ENCODE peak calls at places on chromosomes 2 and 18, in nine cellular contexts. K is stomach, Q is tibial nerve, L is sigmoid colon, I is A549, P is suprapubic skin, A is HepG2, D is H1, H is K562. U is an unnamed sample.

GRCh38 chr2:1793868-1794445 is 49.6 kb upstream of the PXDN start:
- DNase-seq in K (peak), Q (no peak), L (peak), I (no peak), P (no peak), A (no peak), D (no peak), H (no peak), U (no peak)

GRCh38 chr2:75007819-75008218 is 49.4 kb downstream of the POLE4 start:
- DNase-seq in K (no peak), Q (no peak), L (no peak), I (no peak), P (no peak), A (no peak), D (no peak), H (no peak), U (no peak)

GRCh38 chr18:68564961-68565360 is 149.9 kb downstream of the TMX3 start:
- DNase-seq in K (no peak), Q (no peak), L (no peak), I (no peak), P (no peak), A (no peak), D (no peak), H (no peak), U (no peak)

GRCh38 chr2:204239756-204240155 is 303.2 kb downstream of the ICOS start:
- DNase-seq in K (no peak), Q (no peak), L (no peak), I (no peak), P (no peak), A (no peak), D (no peak), H (no peak), U (no peak)

GRCh38 chr2:169507698-169508097 is 1.8 kb upstream of the KLHL41 start:
- DNase-seq in K (no peak), Q (no peak), L (no peak), I (peak), P (no peak), A (peak), D (no peak), H (no peak), U (no peak)

GRCh38 chr2:128270306-128271185 is 48.1 kb downstream of the HS6ST1 start:
- DNase-seq in K (no peak), Q (no peak), L (peak), I (no peak), P (peak), A (peak), D (no peak), H (no peak), U (no peak)

GRCh38 chr2:157460384-157460837 is 16.5 kb upstream of the CYTIP start:
- DNase-seq in K (no peak), Q (no peak), L (no peak), I (peak), P (no peak), A (peak), D (no peak), H (no peak), U (no peak)

GRCh38 chr2:5140367-5140766 is 551.8 kb upstream of the SOX11 start:
- DNase-seq in K (no peak), Q (no peak), L (no peak), I (no peak), P (no peak), A (no peak), D (no peak), H (no peak), U (no peak)

GRCh38 chr2:198953328-198953727 is 504.4 kb downstream of the SATB2 start:
- DNase-seq in K (no peak), Q (no peak), L (no peak), I (no peak), P (no peak), A (no peak), D (no peak), H (no peak), U (no peak)

GRCh38 chr18:2855560-2856350 is 8.9 kb downstream of the EMILIN2 start:
- DNase-seq in K (no peak), Q (no peak), L (peak), I (no peak), P (peak), A (peak), D (no peak), H (no peak), U (no peak)

GRCh38 chr2:127864877-127865276 is 6.9 kb upstream of the POLR2D start:
- DNase-seq in K (no peak), Q (no peak), L (no peak), I (peak), P (no peak), A (no peak), D (no peak), H (peak), U (no peak)

GRCh38 chr2:16948073-16948472 is 282.4 kb upstream of the CYRIA start:
- DNase-seq in K (no peak), Q (no peak), L (no peak), I (no peak), P (no peak), A (no peak), D (no peak), H (no peak), U (no peak)

GRCh38 chr18:37391698-37392548 is 173.7 kb downstream of the CELF4 start:
- DNase-seq in K (no peak), Q (no peak), L (no peak), I (no peak), P (no peak), A (no peak), D (no peak), H (no peak), U (peak)

GRCh38 chr2:240632291-240632670 is 7.0 kb downstream of the GPR35 start:
- DNase-seq in K (peak), Q (no peak), L (peak), I (no peak), P (peak), A (no peak), D (no peak), H (no peak), U (no peak)

GRCh38 chr2:1647417-1648240 is 96.7 kb downstream of the PXDN start:
- DNase-seq in K (no peak), Q (no peak), L (peak), I (no peak), P (no peak), A (no peak), D (no peak), H (no peak), U (no peak)

GRCh38 chr18:23972416-23972815 is 42.1 kb upstream of the TTC39C start:
- DNase-seq in K (no peak), Q (no peak), L (no peak), I (no peak), P (no peak), A (no peak), D (no peak), H (no peak), U (peak)

GRCh38 chr2:15670981-15671380 is 79.3 kb downstream of the DDX1 start:
- DNase-seq in K (no peak), Q (no peak), L (no peak), I (no peak), P (no peak), A (no peak), D (no peak), H (no peak), U (no peak)

GRCh38 chr2:120776649-120777048 is 41.0 kb downstream of the GLI2 start:
- DNase-seq in K (no peak), Q (no peak), L (no peak), I (no peak), P (no peak), A (no peak), D (no peak), H (no peak), U (no peak)

GRCh38 chr2:133304344-133304743 is 263.9 kb downstream of the NCKAP5 start:
- DNase-seq in K (no peak), Q (no peak), L (no peak), I (no peak), P (no peak), A (no peak), D (no peak), H (no peak), U (no peak)

GRCh38 chr18:26526966-26527234 is 21.5 kb downstream of the KCTD1 start:
- DNase-seq in K (no peak), Q (no peak), L (no peak), I (no peak), P (no peak), A (no peak), D (no peak), H (no peak), U (no peak)

GRCh38 chr18:7926526-7926925 is 359.4 kb downstream of the PTPRM start:
- DNase-seq in K (peak), Q (no peak), L (no peak), I (peak), P (no peak), A (peak), D (no peak), H (no peak), U (no peak)

GRCh38 chr2:46796843-46797625 is 118.6 kb downstream of the MCFD2 start:
- DNase-seq in K (no peak), Q (no peak), L (no peak), I (no peak), P (no peak), A (no peak), D (no peak), H (no peak), U (no peak)

GRCh38 chr2:217177687-217178086 is 317.8 kb upstream of the TNP1 start:
- DNase-seq in K (no peak), Q (no peak), L (no peak), I (no peak), P (no peak), A (no peak), D (no peak), H (no peak), U (no peak)

GRCh38 chr2:54083021-54083420 is 32.4 kb upstream of the ACYP2 start:
- DNase-seq in K (no peak), Q (no peak), L (no peak), I (no peak), P (no peak), A (no peak), D (no peak), H (no peak), U (no peak)

GRCh38 chr2:56580242-56580641 is 396.5 kb downstream of the CCDC85A start:
- DNase-seq in K (no peak), Q (no peak), L (no peak), I (no peak), P (no peak), A (no peak), D (no peak), H (no peak), U (no peak)

GRCh38 chr2:239889641-239890055 is 135.5 kb downstream of the NDUFA10 start:
- DNase-seq in K (peak), Q (peak), L (no peak), I (no peak), P (peak), A (no peak), D (no peak), H (no peak), U (no peak)

GRCh38 chr2:218698885-218699284 is 11.8 kb upstream of the TTLL4 start:
- DNase-seq in K (no peak), Q (no peak), L (no peak), I (no peak), P (no peak), A (no peak), D (no peak), H (no peak), U (no peak)

GRCh38 chr2:11045294-11045693 is 110.0 kb upstream of the SLC66A3 start:
- DNase-seq in K (no peak), Q (no peak), L (no peak), I (no peak), P (no peak), A (no peak), D (peak), H (no peak), U (no peak)

GRCh38 chr18:13993730-13994129 is 78.4 kb upstream of the MC2R start:
- DNase-seq in K (no peak), Q (no peak), L (no peak), I (no peak), P (no peak), A (no peak), D (no peak), H (no peak), U (no peak)

GRCh38 chr2:62209427-62209991 is 13.6 kb downstream of the B3GNT2 start:
- DNase-seq in K (no peak), Q (no peak), L (no peak), I (no peak), P (no peak), A (no peak), D (no peak), H (no peak), U (no peak)

GRCh38 chr2:108926561-108927380 is 62.2 kb downstream of the EDAR start:
- DNase-seq in K (no peak), Q (no peak), L (peak), I (no peak), P (peak), A (no peak), D (no peak), H (no peak), U (no peak)

GRCh38 chr2:108928660-108929377 is 60.2 kb downstream of the EDAR start:
- DNase-seq in K (no peak), Q (no peak), L (no peak), I (no peak), P (no peak), A (no peak), D (no peak), H (no peak), U (no peak)

GRCh38 chr2:108929896-108930425 is 59.1 kb downstream of the EDAR start:
- DNase-seq in K (no peak), Q (no peak), L (no peak), I (no peak), P (no peak), A (no peak), D (no peak), H (peak), U (no peak)

GRCh38 chr2:108927405-108927804 is 61.6 kb downstream of the EDAR start:
- DNase-seq in K (no peak), Q (no peak), L (peak), I (no peak), P (peak), A (no peak), D (no peak), H (no peak), U (no peak)

GRCh38 chr2:108927936-108928659 is 60.9 kb downstream of the EDAR start:
- DNase-seq in K (peak), Q (peak), L (peak), I (peak), P (peak), A (peak), D (no peak), H (peak), U (no peak)
- TF ChIP-seq EP300 in K (no peak), Q (no peak), L (no peak), I (no peak), P (no peak), A (no peak), D (no peak), H (no peak), U (no peak)

GRCh38 chr2:170820647-170821630 is 4.3 kb downstream of the GAD1 start:
- DNase-seq in K (no peak), Q (no peak), L (no peak), I (no peak), P (no peak), A (no peak), D (peak), H (peak), U (no peak)
- TF ChIP-seq EP300 in K (no peak), Q (no peak), L (no peak), I (no peak), P (no peak), A (no peak), D (no peak), H (peak), U (no peak)

GRCh38 chr2:237669628-237670351 is 42.4 kb downstream of the LRRFIP1 start:
- DNase-seq in K (no peak), Q (peak), L (peak), I (peak), P (peak), A (peak), D (no peak), H (no peak), U (peak)
- TF ChIP-seq EP300 in K (no peak), Q (peak), L (peak), I (no peak), P (no peak), A (no peak), D (no peak), H (no peak), U (peak)

GRCh38 chr2:188978291-188979081 is 4.3 kb downstream of the COL3A1 start:
- DNase-seq in K (no peak), Q (no peak), L (no peak), I (peak), P (no peak), A (peak), D (no peak), H (no peak), U (peak)
- TF ChIP-seq EP300 in K (no peak), Q (peak), L (peak), I (no peak), P (no peak), A (no peak), D (no peak), H (no peak), U (peak)

GRCh38 chr2:107542314-107542740 is 284.4 kb upstream of the RGPD4 start:
- DNase-seq in K (no peak), Q (no peak), L (peak), I (no peak), P (no peak), A (no peak), D (no peak), H (no peak), U (no peak)
- TF ChIP-seq EP300 in K (no peak), Q (no peak), L (peak), I (no peak), P (no peak), A (no peak), D (no peak), H (no peak), U (no peak)

GRCh38 chr2:234269769-234270204 is 219.3 kb downstream of the SPP2 start:
- DNase-seq in K (no peak), Q (no peak), L (no peak), I (no peak), P (no peak), A (no peak), D (no peak), H (no peak), U (no peak)
- TF ChIP-seq EP300 in K (no peak), Q (no peak), L (no peak), I (no peak), P (no peak), A (no peak), D (no peak), H (no peak), U (no peak)

DNA sequence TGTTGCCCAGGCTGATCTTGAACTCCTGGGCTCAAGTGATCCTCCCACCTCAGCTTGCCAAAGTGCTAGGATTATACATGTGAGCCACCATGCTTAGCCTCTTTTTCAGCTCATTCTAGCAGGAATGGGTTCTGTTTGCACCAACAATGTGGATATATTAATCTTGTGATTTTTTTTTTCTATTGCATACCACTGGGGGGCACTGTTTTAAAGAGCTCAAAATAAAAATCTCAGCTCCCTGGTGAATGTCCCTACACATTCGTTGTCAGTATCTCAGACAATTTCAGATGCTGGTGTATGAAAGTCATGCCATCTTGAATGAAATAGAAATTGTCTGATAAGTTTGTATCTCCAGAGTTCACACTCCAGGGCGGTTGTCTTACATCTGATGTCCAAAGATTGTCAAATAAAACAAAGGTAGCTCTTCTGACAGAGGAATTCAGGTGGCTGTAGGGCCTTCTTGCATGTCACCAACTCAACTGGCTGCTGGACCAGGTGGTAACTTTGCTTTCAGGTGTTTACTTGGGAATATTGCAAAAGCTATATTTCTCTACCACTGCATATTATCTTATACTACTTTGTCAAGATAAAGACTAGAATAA is 3.1 kb upstream of the MATN3 start:
- DNase-seq in K (no peak), Q (no peak), L (no peak), I (peak), P (no peak), A (peak), D (no peak), H (peak), U (peak)
- TF ChIP-seq EP300 in K (no peak), Q (no peak), L (no peak), I (no peak), P (no peak), A (no peak), D (no peak), H (no peak), U (no peak)

DNA sequence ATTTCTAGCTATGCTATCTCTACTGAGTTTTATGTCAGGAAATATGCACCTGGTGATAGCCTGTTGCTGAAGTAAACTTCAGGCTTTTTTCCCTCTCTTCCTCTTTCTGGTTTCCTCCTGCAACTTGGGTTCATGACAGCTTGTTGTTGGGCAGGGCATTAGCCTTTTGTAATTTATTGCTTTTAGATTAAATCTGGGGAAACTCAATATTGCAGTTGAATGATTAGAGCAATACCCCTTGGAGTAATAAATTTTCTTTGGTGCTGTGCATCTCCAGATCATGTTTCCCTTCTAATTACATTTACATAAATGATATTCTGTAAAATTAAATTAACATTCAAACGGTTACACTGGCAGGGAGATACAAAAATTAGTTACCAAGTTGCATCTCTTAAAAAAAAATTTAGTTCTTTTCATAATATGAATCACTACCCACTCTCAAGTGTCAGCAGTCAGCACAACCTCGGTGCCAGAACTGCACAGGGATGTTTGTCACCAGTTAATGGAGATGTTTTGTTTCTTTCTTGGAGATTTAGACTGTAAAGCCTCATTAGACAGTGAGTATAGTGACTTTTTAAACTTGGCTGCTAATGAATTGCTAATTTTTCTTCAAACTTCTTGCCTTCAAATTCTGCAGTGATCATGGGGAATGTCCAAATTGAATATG is 466.5 kb upstream of the ETAA1 start:
- DNase-seq in K (no peak), Q (no peak), L (no peak), I (no peak), P (no peak), A (no peak), D (no peak), H (no peak), U (no peak)
- TF ChIP-seq EP300 in K (no peak), Q (no peak), L (no peak), I (no peak), P (no peak), A (no peak), D (no peak), H (no peak), U (no peak)

GRCh38 chr2:159045545-159046454 is 77.4 kb downstream of the TANC1 start:
- DNase-seq in K (no peak), Q (no peak), L (no peak), I (no peak), P (no peak), A (no peak), D (no peak), H (no peak), U (no peak)

GRCh38 chr2:159046966-159047365 is 78.5 kb downstream of the TANC1 start:
- DNase-seq in K (no peak), Q (no peak), L (no peak), I (no peak), P (no peak), A (no peak), D (no peak), H (no peak), U (no peak)

GRCh38 chr2:159043710-159044109 is 75.3 kb downstream of the TANC1 start:
- DNase-seq in K (no peak), Q (no peak), L (no peak), I (no peak), P (no peak), A (no peak), D (no peak), H (no peak), U (no peak)

GRCh38 chr2:159042115-159042850 is 73.8 kb downstream of the TANC1 start:
- DNase-seq in K (peak), Q (no peak), L (no peak), I (no peak), P (no peak), A (no peak), D (no peak), H (no peak), U (no peak)

DNA sequence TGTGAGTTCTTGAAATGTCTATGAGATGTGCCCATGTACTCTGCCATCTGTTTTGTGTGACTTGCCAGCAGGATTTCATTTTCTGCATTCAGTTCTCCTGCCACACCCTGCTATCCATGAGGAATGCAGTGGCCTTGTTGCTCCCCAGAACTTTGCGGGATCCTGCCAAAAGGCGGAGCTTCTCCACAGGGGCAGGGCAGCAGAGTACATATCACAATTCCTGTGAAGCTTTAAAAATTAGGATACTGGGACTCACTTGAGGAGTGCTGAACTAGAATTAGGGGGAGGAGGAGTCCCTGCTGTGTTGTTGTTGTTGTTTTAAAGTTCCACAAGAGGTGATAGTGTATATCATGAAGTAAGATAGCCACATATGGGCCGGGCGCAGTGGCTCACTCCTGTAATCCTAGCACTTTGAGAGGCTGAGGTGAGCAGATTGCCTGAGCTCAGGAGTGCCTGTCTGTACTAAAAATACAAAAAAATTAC is 76.4 kb downstream of the TANC1 start:
- DNase-seq in K (no peak), Q (peak), L (no peak), I (no peak), P (no peak), A (no peak), D (peak), H (no peak), U (no peak)
- TF ChIP-seq EP300 in K (no peak), Q (peak), L (no peak), I (no peak), P (no peak), A (no peak), D (no peak), H (no peak), U (no peak)

GRCh38 chr18:11980555-11981382 is 538 bp upstream of the IMPA2 start:
- DNase-seq in K (peak), Q (peak), L (peak), I (peak), P (peak), A (peak), D (peak), H (peak), U (peak)
- TF ChIP-seq EP300 in K (no peak), Q (peak), L (peak), I (no peak), P (no peak), A (no peak), D (no peak), H (peak), U (no peak)

U was measured in GM12878.